ENCODE peak calls at places on chromosomes 16 and 17, in five cellular contexts. One of them, this sample, is unnamed.

GRCh38 chr16:66996324-66996982 is 8.1 kb downstream of the CES4A start:
- DNase-seq in keratinocyte: no peak
- DNase-seq in GM20000: no peak
- DNase-seq in body of pancreas: peak
- DNase-seq in lower lobe of right lung: no peak
- DNase-seq in this sample: no peak

GRCh38 chr17:45050680-45051059 is 762 bp downstream of the DCAKD start:
- DNase-seq in keratinocyte: no peak
- DNase-seq in GM20000: peak
- DNase-seq in body of pancreas: no peak
- DNase-seq in lower lobe of right lung: no peak
- DNase-seq in this sample: peak

GRCh38 chr16:12618515-12618914 is 185.2 kb downstream of the CPPED1 start:
- DNase-seq in keratinocyte: no peak
- DNase-seq in GM20000: no peak
- DNase-seq in body of pancreas: no peak
- DNase-seq in lower lobe of right lung: no peak
- DNase-seq in this sample: no peak

GRCh38 chr17:6853764-6854442 is 22.4 kb upstream of the TEKT1 start:
- DNase-seq in keratinocyte: no peak
- DNase-seq in GM20000: peak
- DNase-seq in body of pancreas: peak
- DNase-seq in lower lobe of right lung: no peak
- DNase-seq in this sample: no peak

GRCh38 chr17:66711936-66712335 is 123.0 kb upstream of the CACNG5 start:
- DNase-seq in keratinocyte: no peak
- DNase-seq in GM20000: no peak
- DNase-seq in body of pancreas: peak
- DNase-seq in lower lobe of right lung: peak
- DNase-seq in this sample: no peak

GRCh38 chr17:19247423-19247822 is 10.3 kb downstream of the EPN2 start:
- DNase-seq in keratinocyte: no peak
- DNase-seq in GM20000: no peak
- DNase-seq in body of pancreas: no peak
- DNase-seq in lower lobe of right lung: no peak
- DNase-seq in this sample: no peak

GRCh38 chr17:77246110-77247047 is 105.6 kb downstream of the SEC14L1 start:
- DNase-seq in keratinocyte: no peak
- DNase-seq in GM20000: no peak
- DNase-seq in body of pancreas: no peak
- DNase-seq in lower lobe of right lung: no peak
- DNase-seq in this sample: no peak

GRCh38 chr17:82113422-82113821 is 15.4 kb upstream of the FASN start:
- DNase-seq in keratinocyte: no peak
- DNase-seq in GM20000: no peak
- DNase-seq in body of pancreas: no peak
- DNase-seq in lower lobe of right lung: peak
- DNase-seq in this sample: no peak

GRCh38 chr17:12316021-12316420 is 295.3 kb downstream of the MAP2K4 start:
- DNase-seq in keratinocyte: no peak
- DNase-seq in GM20000: no peak
- DNase-seq in body of pancreas: no peak
- DNase-seq in lower lobe of right lung: no peak
- DNase-seq in this sample: no peak

GRCh38 chr17:34173221-34173620 is 81.9 kb upstream of the CCL2 start:
- DNase-seq in keratinocyte: no peak
- DNase-seq in GM20000: no peak
- DNase-seq in body of pancreas: no peak
- DNase-seq in lower lobe of right lung: no peak
- DNase-seq in this sample: no peak

GRCh38 chr17:77783991-77784820 is 174.3 kb upstream of the TNRC6C start:
- DNase-seq in keratinocyte: no peak
- DNase-seq in GM20000: peak
- DNase-seq in body of pancreas: no peak
- DNase-seq in lower lobe of right lung: no peak
- DNase-seq in this sample: peak

GRCh38 chr17:1638171-1638583 is 7.4 kb downstream of the SCARF1 start:
- DNase-seq in keratinocyte: no peak
- DNase-seq in GM20000: no peak
- DNase-seq in body of pancreas: no peak
- DNase-seq in lower lobe of right lung: no peak
- DNase-seq in this sample: no peak

GRCh38 chr16:57446530-57447141 is 549 bp downstream of the CIAPIN1 start:
- DNase-seq in keratinocyte: peak
- DNase-seq in GM20000: peak
- DNase-seq in body of pancreas: peak
- DNase-seq in lower lobe of right lung: no peak
- DNase-seq in this sample: peak

GRCh38 chr17:63450551-63450950 is 4.4 kb upstream of the CYB561 start:
- DNase-seq in keratinocyte: no peak
- DNase-seq in GM20000: no peak
- DNase-seq in body of pancreas: no peak
- DNase-seq in lower lobe of right lung: no peak
- DNase-seq in this sample: no peak

GRCh38 chr17:13851889-13852288 is 217.4 kb upstream of the COX10 start:
- DNase-seq in keratinocyte: no peak
- DNase-seq in GM20000: no peak
- DNase-seq in body of pancreas: no peak
- DNase-seq in lower lobe of right lung: no peak
- DNase-seq in this sample: no peak

GRCh38 chr16:838741-839140 is 38.2 kb upstream of the GNG13 start:
- DNase-seq in keratinocyte: no peak
- DNase-seq in GM20000: no peak
- DNase-seq in body of pancreas: no peak
- DNase-seq in lower lobe of right lung: no peak
- DNase-seq in this sample: no peak

GRCh38 chr16:8962393-8963009 is 1.2 kb downstream of the USP7 start:
- DNase-seq in keratinocyte: no peak
- DNase-seq in GM20000: peak
- DNase-seq in body of pancreas: no peak
- DNase-seq in lower lobe of right lung: no peak
- DNase-seq in this sample: peak

GRCh38 chr16:12661656-12662172 is 142.0 kb downstream of the CPPED1 start:
- DNase-seq in keratinocyte: no peak
- DNase-seq in GM20000: no peak
- DNase-seq in body of pancreas: no peak
- DNase-seq in lower lobe of right lung: no peak
- DNase-seq in this sample: no peak

GRCh38 chr17:69857412-69857835 is 217.6 kb upstream of the KCNJ16 start:
- DNase-seq in keratinocyte: no peak
- DNase-seq in GM20000: no peak
- DNase-seq in body of pancreas: no peak
- DNase-seq in lower lobe of right lung: no peak
- DNase-seq in this sample: no peak

GRCh38 chr17:10999484-10999883 is 161.6 kb upstream of the PIRT start:
- DNase-seq in keratinocyte: no peak
- DNase-seq in GM20000: no peak
- DNase-seq in body of pancreas: no peak
- DNase-seq in lower lobe of right lung: no peak
- DNase-seq in this sample: no peak

GRCh38 chr16:86498155-86498651 is 12.1 kb upstream of the FOXF1 start:
- DNase-seq in keratinocyte: no peak
- DNase-seq in GM20000: no peak
- DNase-seq in body of pancreas: no peak
- DNase-seq in lower lobe of right lung: no peak
- DNase-seq in this sample: no peak

GRCh38 chr17:83129676-83130075 is 50.3 kb downstream of the METRNL start:
- DNase-seq in keratinocyte: no peak
- DNase-seq in GM20000: no peak
- DNase-seq in body of pancreas: no peak
- DNase-seq in lower lobe of right lung: peak
- DNase-seq in this sample: no peak

GRCh38 chr17:74865504-74866197 is 6.0 kb upstream of the GRIN2C start:
- DNase-seq in keratinocyte: no peak
- DNase-seq in GM20000: no peak
- DNase-seq in body of pancreas: no peak
- DNase-seq in lower lobe of right lung: peak
- DNase-seq in this sample: no peak
- TF ChIP-seq CTCF in keratinocyte: no peak
- TF ChIP-seq CTCF in GM20000: no peak
- TF ChIP-seq CTCF in body of pancreas: no peak
- TF ChIP-seq CTCF in lower lobe of right lung: no peak
- TF ChIP-seq CTCF in this sample: no peak

GRCh38 chr16:83397601-83398000 is 410.2 kb upstream of the HSBP1 start:
- DNase-seq in keratinocyte: no peak
- DNase-seq in GM20000: no peak
- DNase-seq in body of pancreas: no peak
- DNase-seq in lower lobe of right lung: no peak
- DNase-seq in this sample: no peak

GRCh38 chr16:83402969-83403368 is 404.8 kb upstream of the HSBP1 start:
- DNase-seq in keratinocyte: peak
- DNase-seq in GM20000: no peak
- DNase-seq in body of pancreas: no peak
- DNase-seq in lower lobe of right lung: no peak
- DNase-seq in this sample: no peak

GRCh38 chr16:83403751-83404150 is 404.0 kb upstream of the HSBP1 start:
- DNase-seq in keratinocyte: peak
- DNase-seq in GM20000: no peak
- DNase-seq in body of pancreas: no peak
- DNase-seq in lower lobe of right lung: no peak
- DNase-seq in this sample: no peak

GRCh38 chr16:83402160-83402794 is 405.5 kb upstream of the HSBP1 start:
- DNase-seq in keratinocyte: peak
- DNase-seq in GM20000: no peak
- DNase-seq in body of pancreas: no peak
- DNase-seq in lower lobe of right lung: no peak
- DNase-seq in this sample: no peak

DNA sequence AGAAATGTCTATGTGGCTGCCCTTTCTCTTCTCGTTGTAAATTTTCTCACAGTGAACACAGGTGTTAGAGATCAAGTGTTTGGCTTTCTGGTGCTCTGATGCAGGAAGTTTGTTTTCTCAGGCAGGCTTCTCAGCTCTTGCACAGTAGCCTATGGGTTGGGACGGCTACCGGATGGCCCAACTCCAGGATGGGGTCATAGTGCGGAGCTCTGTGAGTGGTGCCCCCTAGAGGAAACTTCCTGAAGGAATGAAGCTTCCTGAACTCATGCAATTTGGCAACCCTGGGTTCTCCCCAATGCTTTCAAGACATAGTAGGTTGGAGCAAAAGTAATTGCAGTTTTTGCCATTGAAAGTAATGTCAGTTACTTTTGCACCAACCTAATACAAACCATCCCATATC is 407.5 kb upstream of the HSBP1 start:
- DNase-seq in keratinocyte: no peak
- DNase-seq in GM20000: no peak
- DNase-seq in body of pancreas: no peak
- DNase-seq in lower lobe of right lung: no peak
- DNase-seq in this sample: no peak
- TF ChIP-seq CTCF in keratinocyte: no peak
- TF ChIP-seq CTCF in GM20000: no peak
- TF ChIP-seq CTCF in body of pancreas: no peak
- TF ChIP-seq CTCF in lower lobe of right lung: no peak
- TF ChIP-seq CTCF in this sample: no peak

DNA sequence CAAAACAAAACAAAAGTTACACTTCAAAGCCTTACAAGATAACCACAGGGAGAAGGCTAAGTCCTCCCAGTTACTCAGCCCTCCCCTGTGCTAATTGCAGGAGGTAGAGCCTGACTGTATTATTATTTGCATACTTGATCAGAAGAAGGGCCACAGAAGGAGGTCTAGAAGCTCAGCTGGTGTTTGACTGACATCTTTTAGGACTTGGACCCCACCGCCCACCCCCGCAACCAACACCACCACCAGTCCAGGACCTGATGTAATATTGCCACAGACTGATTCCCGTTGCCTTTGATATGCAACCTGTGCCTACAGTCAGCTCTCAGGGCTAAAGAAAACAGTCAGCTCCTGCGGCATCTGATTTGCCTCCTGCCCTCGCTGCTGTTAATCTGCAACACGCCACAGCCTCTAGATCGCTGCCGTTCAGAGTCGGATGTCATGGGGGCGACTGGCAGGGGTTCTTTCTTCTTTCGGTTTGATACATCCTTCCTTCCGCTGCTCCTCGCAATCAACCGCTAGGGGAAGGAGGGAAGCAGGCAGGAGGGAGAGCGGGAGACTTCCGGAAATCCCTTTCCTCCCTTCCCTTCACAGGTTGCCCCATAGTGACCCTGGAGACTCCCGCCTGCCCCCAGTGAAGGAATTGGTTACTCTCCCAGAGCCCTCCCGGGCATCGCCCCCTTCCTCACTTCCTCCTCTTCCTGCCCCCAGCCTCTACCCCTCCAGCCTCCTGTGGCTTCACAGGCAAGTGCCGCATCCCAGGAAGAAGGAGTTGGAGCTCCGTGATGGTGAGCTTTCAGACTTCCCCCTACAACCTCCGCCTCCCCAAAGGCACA is 90.5 kb upstream of the SOX9 start:
- DNase-seq in keratinocyte: no peak
- DNase-seq in GM20000: peak
- DNase-seq in body of pancreas: peak
- DNase-seq in lower lobe of right lung: peak
- DNase-seq in this sample: peak
- TF ChIP-seq CTCF in keratinocyte: peak
- TF ChIP-seq CTCF in GM20000: peak
- TF ChIP-seq CTCF in body of pancreas: peak
- TF ChIP-seq CTCF in lower lobe of right lung: no peak
- TF ChIP-seq CTCF in this sample: no peak

GRCh38 chr17:57281887-57282653 is 25.7 kb downstream of the MSI2 start:
- DNase-seq in keratinocyte: no peak
- DNase-seq in GM20000: no peak
- DNase-seq in body of pancreas: no peak
- DNase-seq in lower lobe of right lung: no peak
- DNase-seq in this sample: no peak
- TF ChIP-seq CTCF in keratinocyte: no peak
- TF ChIP-seq CTCF in GM20000: no peak
- TF ChIP-seq CTCF in body of pancreas: no peak
- TF ChIP-seq CTCF in lower lobe of right lung: no peak
- TF ChIP-seq CTCF in this sample: no peak

GRCh38 chr17:80362428-80363119 is 52.4 kb upstream of the ENDOV start:
- DNase-seq in keratinocyte: no peak
- DNase-seq in GM20000: no peak
- DNase-seq in body of pancreas: peak
- DNase-seq in lower lobe of right lung: no peak
- DNase-seq in this sample: no peak
- TF ChIP-seq CTCF in keratinocyte: no peak
- TF ChIP-seq CTCF in GM20000: no peak
- TF ChIP-seq CTCF in body of pancreas: no peak
- TF ChIP-seq CTCF in lower lobe of right lung: no peak
- TF ChIP-seq CTCF in this sample: no peak

GRCh38 chr16:25707553-25707952 is 15.8 kb downstream of the HS3ST4 start:
- DNase-seq in keratinocyte: no peak
- DNase-seq in GM20000: no peak
- DNase-seq in body of pancreas: no peak
- DNase-seq in lower lobe of right lung: no peak
- DNase-seq in this sample: no peak
- TF ChIP-seq CTCF in keratinocyte: no peak
- TF ChIP-seq CTCF in GM20000: no peak
- TF ChIP-seq CTCF in body of pancreas: no peak
- TF ChIP-seq CTCF in lower lobe of right lung: no peak
- TF ChIP-seq CTCF in this sample: no peak

This sample was measured in GM13976.